ENCODE peak calls at places on chromosome 4, in six cellular contexts. Y is colonic mucosa; H is adrenal gland; M is trophoblast cell; V is CD8-positive, alpha-beta T cell; D is OCI-LY7. I is an unnamed sample.

GRCh38 chr4:152100378-152101201 is 339.8 kb upstream of the GATB start:
- DNase-seq in Y (no peak), H (no peak), M (no peak), V (peak; percentile 87), D (peak; percentile 44), I (peak; percentile 91)

GRCh38 chr4:4787421-4787820 is 72.0 kb upstream of the MSX1 start:
- DNase-seq in Y (no peak), H (no peak), M (no peak), V (no peak), D (peak; percentile 16), I (no peak)

GRCh38 chr4:79623125-79623905 is 215.3 kb upstream of the GK2 start:
- DNase-seq in Y (no peak), H (no peak), M (no peak), V (no peak), D (no peak), I (no peak)

GRCh38 chr4:14095881-14096280 is 468.4 kb upstream of the BOD1L1 start:
- DNase-seq in Y (no peak), H (no peak), M (no peak), V (no peak), D (no peak), I (no peak)

GRCh38 chr4:14857986-14858385 is 144.3 kb upstream of the CPEB2 start:
- DNase-seq in Y (no peak), H (no peak), M (no peak), V (no peak), D (no peak), I (no peak)

GRCh38 chr4:7422098-7422897 is 12.4 kb downstream of the PSAPL1 start:
- DNase-seq in Y (no peak), H (peak; percentile 11), M (no peak), V (no peak), D (no peak), I (no peak)

GRCh38 chr4:17702666-17703065 is 78.8 kb downstream of the FAM184B start:
- DNase-seq in Y (peak; percentile 22), H (no peak), M (no peak), V (no peak), D (no peak), I (no peak)

GRCh38 chr4:48041535-48042137 is 25.1 kb downstream of the NIPAL1 start:
- DNase-seq in Y (no peak), H (no peak), M (no peak), V (no peak), D (no peak), I (no peak)

GRCh38 chr4:143099693-143100092 is 85.0 kb upstream of the USP38 start:
- DNase-seq in Y (no peak), H (no peak), M (no peak), V (no peak), D (no peak), I (no peak)

GRCh38 chr4:108703966-108704365 is 53.6 kb downstream of the OSTC start:
- DNase-seq in Y (no peak), H (no peak), M (no peak), V (no peak), D (no peak), I (no peak)

GRCh38 chr4:70859066-70859465 is 19.4 kb upstream of the GRSF1 start:
- DNase-seq in Y (no peak), H (no peak), M (no peak), V (no peak), D (no peak), I (no peak)

GRCh38 chr4:98674404-98675173 is 16.2 kb upstream of the TSPAN5 start:
- DNase-seq in Y (no peak), H (no peak), M (no peak), V (no peak), D (no peak), I (no peak)

GRCh38 chr4:33592701-33593100 is 2651.6 kb downstream of the ARAP2 start:
- DNase-seq in Y (no peak), H (no peak), M (no peak), V (no peak), D (peak; percentile 1), I (no peak)

GRCh38 chr4:16168144-16168543 is 58.1 kb downstream of the TAPT1 start:
- DNase-seq in Y (no peak), H (no peak), M (no peak), V (no peak), D (no peak), I (no peak)

GRCh38 chr4:100348472-100348871 is 158.2 kb upstream of the DDIT4L start:
- DNase-seq in Y (no peak), H (no peak), M (peak; percentile 81), V (no peak), D (no peak), I (no peak)

GRCh38 chr4:78014889-78015886 is 41.9 kb upstream of the FRAS1 start:
- DNase-seq in Y (no peak), H (no peak), M (no peak), V (no peak), D (no peak), I (no peak)

GRCh38 chr4:102493794-102494193 is 7.4 kb upstream of the NFKB1 start:
- DNase-seq in Y (peak; percentile 57), H (no peak), M (no peak), V (no peak), D (no peak), I (no peak)

GRCh38 chr4:109294006-109294405 is 8.5 kb downstream of the COL25A1 start:
- DNase-seq in Y (no peak), H (no peak), M (peak; percentile 41), V (no peak), D (peak; percentile 54), I (no peak)

GRCh38 chr4:67201334-67201733 is 344.0 kb downstream of the CENPC start:
- DNase-seq in Y (no peak), H (no peak), M (no peak), V (no peak), D (no peak), I (no peak)

GRCh38 chr4:122842984-122843531 is 16.4 kb downstream of the FGF2 start:
- DNase-seq in Y (no peak), H (no peak), M (no peak), V (no peak), D (no peak), I (no peak)

GRCh38 chr4:106869551-106869950 is 166.6 kb downstream of the DKK2 start:
- DNase-seq in Y (no peak), H (no peak), M (peak; percentile 9), V (no peak), D (no peak), I (no peak)

GRCh38 chr4:55123791-55124190 is 1.6 kb downstream of the KDR start:
- DNase-seq in Y (no peak), H (no peak), M (no peak), V (no peak), D (no peak), I (no peak)

GRCh38 chr4:119135721-119136121 is at the start of gene MYOZ2:
- DNase-seq in Y (no peak), H (no peak), M (no peak), V (no peak), D (no peak), I (no peak)

GRCh38 chr4:40473578-40474388 is 138.7 kb downstream of the CHRNA9 start:
- DNase-seq in Y (peak; percentile 80), H (no peak), M (no peak), V (no peak), D (no peak), I (no peak)
- H3K4me1 ChIP-seq in Y (peaks cover 9% of the 10 kb centered on the region), H (peaks cover 36% of the 10 kb centered on the region), M (peaks cover 2% of the 10 kb centered on the region), V (no peaks in the 10 kb centered on the region), D (no peaks in the 10 kb centered on the region), I (no peaks in the 10 kb centered on the region)

DNA sequence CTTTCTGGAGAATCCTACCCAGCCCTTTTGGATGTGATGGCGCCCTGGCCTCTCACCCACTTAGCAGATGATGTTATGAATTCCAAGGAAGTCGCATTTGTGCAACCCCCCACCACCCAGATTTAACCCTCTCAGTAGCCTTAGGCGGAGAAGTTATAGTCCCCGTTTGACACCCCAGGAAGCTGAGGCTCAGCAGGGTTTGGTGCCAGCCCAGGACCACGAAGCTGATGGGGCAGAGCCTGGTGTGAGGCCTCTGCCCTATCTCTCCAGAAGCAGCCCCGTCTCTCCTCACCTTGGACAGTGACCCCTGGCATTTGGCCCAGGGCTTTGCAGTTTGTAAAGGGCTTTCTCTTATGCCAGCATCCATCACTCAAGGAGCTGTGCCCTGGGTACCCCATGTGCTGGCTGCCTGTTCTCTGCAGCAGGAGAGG is 1.1 kb downstream of the WFS1 start:
- DNase-seq in Y (no peak), H (no peak), M (peak; percentile 53), V (no peak), D (no peak), I (no peak)
- H3K4me3 ChIP-seq in Y (peak overlapping the region; percentile 90), H (peak overlapping the region; percentile 89), M (no peak overlapping the region), V (peak overlapping the region; percentile 41), D (peak overlapping the region; percentile 82), I (no peak overlapping the region)

GRCh38 chr4:40991908-40992307 is 222.4 kb downstream of the APBB2 start:
- DNase-seq in Y (no peak), H (no peak), M (no peak), V (no peak), D (peak; percentile 96), I (no peak)
- H3K27ac ChIP-seq in Y (no peak overlapping the region), H (no peak overlapping the region), M (no peak overlapping the region), V (no peak overlapping the region), D (peak overlapping the region; percentile 100), I (no peak overlapping the region)

DNA sequence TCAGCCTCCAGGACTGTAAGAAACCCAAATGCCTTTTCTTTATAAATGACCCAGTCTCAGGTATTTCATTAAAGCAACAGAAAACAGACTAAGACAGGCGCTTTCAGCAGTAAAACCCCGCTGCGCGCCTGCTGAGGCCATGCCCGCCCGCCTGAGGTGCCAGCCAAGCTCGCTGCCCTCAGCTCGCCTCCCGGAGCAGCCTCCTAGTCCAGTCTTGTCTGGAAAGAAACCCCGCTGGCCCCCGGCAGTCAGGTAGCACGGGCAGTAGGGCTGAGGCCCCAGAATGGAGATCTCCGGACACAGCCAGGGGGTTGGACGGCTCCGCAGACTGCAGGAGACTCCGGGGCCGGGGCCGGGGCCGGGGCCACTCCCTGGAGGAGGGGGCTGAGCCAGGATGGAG is 31.7 kb downstream of the ZFYVE28 start:
- DNase-seq in Y (no peak), H (no peak), M (no peak), V (no peak), D (no peak), I (no peak)
- H3K4me1 ChIP-seq in Y (no peaks in the 10 kb centered on the region), H (no peaks in the 10 kb centered on the region), M (no peaks in the 10 kb centered on the region), V (no peaks in the 10 kb centered on the region), D (peaks cover 10% of the 10 kb centered on the region), I (peaks cover 26% of the 10 kb centered on the region)